ENCODE peak calls at places on chromosomes 3 and 15, in four cellular contexts. Z, K, G and A are unnamed samples.

GRCh38 chr3:14425574-14426304 is 23.3 kb downstream of the SLC6A6 start:
- DNase-seq in Z (peak), K (peak), G (no peak), A (no peak)

GRCh38 chr3:197458179-197458707 is 97.5 kb downstream of the BDH1 start:
- DNase-seq in Z (no peak), K (peak), G (peak), A (no peak)

GRCh38 chr3:139303216-139303615 is 40.6 kb upstream of the MRPS22 start:
- DNase-seq in Z (no peak), K (no peak), G (no peak), A (no peak)

GRCh38 chr15:39394534-39394933 is 186.3 kb upstream of the THBS1 start:
- DNase-seq in Z (no peak), K (no peak), G (no peak), A (no peak)

GRCh38 chr3:155352900-155353490 is 59.5 kb upstream of the STRIT1 start:
- DNase-seq in Z (no peak), K (no peak), G (no peak), A (peak)

GRCh38 chr3:154144825-154145465 is 23.8 kb downstream of the ARHGEF26 start:
- DNase-seq in Z (no peak), K (no peak), G (no peak), A (no peak)

GRCh38 chr15:81253846-81254245 is 57.2 kb downstream of the IL16 start:
- DNase-seq in Z (no peak), K (no peak), G (no peak), A (no peak)

GRCh38 chr15:40103124-40103858 is 5.4 kb downstream of the BMF start:
- DNase-seq in Z (no peak), K (no peak), G (no peak), A (peak)

GRCh38 chr3:13277130-13277783 is 142.9 kb downstream of the NUP210 start:
- DNase-seq in Z (no peak), K (no peak), G (no peak), A (no peak)

GRCh38 chr3:149245738-149246451 is 24.3 kb upstream of the CP start:
- DNase-seq in Z (no peak), K (no peak), G (no peak), A (peak)

GRCh38 chr3:63067999-63068645 is 192.9 kb upstream of the CADPS start:
- DNase-seq in Z (no peak), K (peak), G (no peak), A (peak)

GRCh38 chr3:42732196-42732828 is 29.7 kb upstream of the HHATL start:
- DNase-seq in Z (no peak), K (no peak), G (peak), A (no peak)

GRCh38 chr3:140019946-140020345 is 85.0 kb downstream of the CLSTN2 start:
- DNase-seq in Z (no peak), K (no peak), G (no peak), A (no peak)

GRCh38 chr15:57444877-57445513 is 68.7 kb downstream of the CGNL1 start:
- DNase-seq in Z (no peak), K (no peak), G (no peak), A (no peak)

GRCh38 chr3:52313188-52313773 is 2.8 kb upstream of the DNAH1 start:
- DNase-seq in Z (no peak), K (no peak), G (no peak), A (no peak)

GRCh38 chr3:126300761-126301481 is 56.3 kb downstream of the KLF15 start:
- DNase-seq in Z (no peak), K (no peak), G (no peak), A (peak)

GRCh38 chr15:41985236-41986160 is 13.1 kb upstream of the EHD4 start:
- DNase-seq in Z (no peak), K (no peak), G (no peak), A (no peak)